ENCODE peak calls at places on chromosomes 11 and 22, in eight cellular contexts. K is kidney, W is heart left ventricle, N is sigmoid colon, H is AG04450, I is thoracic aorta, Z is transverse colon, C is fibroblast of lung. F is an unnamed sample.

GRCh38 chr22:25747245-25747944 is 5.4 kb downstream of the MYO18B start:
- DNase-seq in Z (peak; percentile 56), C (peak; percentile 99), N (no peak), I (peak; percentile 85), W (peak; percentile 66), K (peak; percentile 77), H (peak; percentile 36), F (peak; percentile 97)

GRCh38 chr22:24153353-24153752 is 27.9 kb upstream of the SUSD2 start:
- DNase-seq in H (no peak), K (no peak), C (peak; percentile 18), N (no peak), I (no peak), Z (peak; percentile 39), W (no peak), F (no peak)

GRCh38 chr11:86459682-86460460 is 85.2 kb downstream of the CCDC81 start:
- DNase-seq in H (peak; percentile 83), Z (no peak), I (peak; percentile 29), N (no peak), C (peak; percentile 95), W (peak; percentile 72), K (no peak), F (peak; percentile 46)

GRCh38 chr11:118689852-118690552 is 10.6 kb upstream of the TREH start:
- DNase-seq in I (peak; percentile 51), Z (peak; percentile 85), C (peak; percentile 84), N (peak; percentile 90), K (peak; percentile 99), H (peak; percentile 43), W (peak; percentile 96), F (peak; percentile 74)

GRCh38 chr11:72781313-72782080 is 12.3 kb downstream of the STARD10 start:
- DNase-seq in C (no peak), N (no peak), W (no peak), H (no peak), K (peak; percentile 86), I (no peak), Z (peak; percentile 64), F (no peak)

GRCh38 chr11:109132539-109132938 is 289.5 kb upstream of the C11orf87 start:
- DNase-seq in W (no peak), Z (no peak), I (no peak), H (no peak), N (no peak), K (no peak), C (no peak), F (no peak)

GRCh38 chr11:72353861-72354260 is 80.5 kb downstream of the CLPB start:
- DNase-seq in N (no peak), C (no peak), I (no peak), H (no peak), K (no peak), W (no peak), Z (no peak), F (no peak)

GRCh38 chr11:86395061-86395551 is 20.4 kb downstream of the CCDC81 start:
- DNase-seq in W (no peak), C (peak; percentile 52), K (peak; percentile 76), Z (no peak), N (no peak), H (no peak), I (no peak), F (no peak)

GRCh38 chr22:43066844-43067385 is 22.3 kb downstream of the TTLL1 start:
- DNase-seq in N (no peak), Z (no peak), C (peak; percentile 69), I (no peak), K (no peak), H (no peak), W (no peak), F (peak; percentile 28)

GRCh38 chr11:1485504-1485885 is 1.1 kb downstream of the MOB2 start:
- DNase-seq in H (no peak), N (peak; percentile 63), I (no peak), Z (no peak), C (no peak), W (no peak), K (peak; percentile 67), F (no peak)

GRCh38 chr11:116984589-116984988 is 113.6 kb downstream of the SIK3 start:
- DNase-seq in W (no peak), C (peak; percentile 99), Z (no peak), H (peak; percentile 89), K (no peak), N (no peak), I (no peak), F (peak; percentile 97)

GRCh38 chr22:24421428-24421931 is 5.9 kb upstream of the ADORA2A start:
- DNase-seq in I (no peak), W (no peak), Z (no peak), N (no peak), K (no peak), C (no peak), H (no peak), F (no peak)

GRCh38 chr11:111707039-111707690 is 59.0 kb downstream of the PPP2R1B start:
- DNase-seq in Z (no peak), K (no peak), I (no peak), N (peak; percentile 87), H (peak; percentile 74), W (no peak), C (peak; percentile 84), F (peak; percentile 27)

GRCh38 chr11:33452806-33453205 is 195.6 kb downstream of the HIPK3 start:
- DNase-seq in H (peak; percentile 65), K (no peak), I (no peak), C (peak; percentile 96), N (no peak), W (no peak), Z (no peak), F (peak; percentile 67)

GRCh38 chr11:83816572-83817187 is 530.5 kb upstream of the CCDC90B start:
- DNase-seq in K (no peak), W (no peak), N (no peak), I (no peak), C (peak; percentile 14), Z (no peak), H (no peak), F (no peak)

GRCh38 chr22:43385770-43386641 is 25.8 kb upstream of the MPPED1 start:
- DNase-seq in H (peak; percentile 36), N (peak; percentile 84), I (peak; percentile 11), K (peak; percentile 92), W (peak; percentile 90), C (peak; percentile 51), Z (peak; percentile 72), F (no peak)

GRCh38 chr11:96213500-96213899 is 129.5 kb downstream of the MAML2 start:
- DNase-seq in N (no peak), W (no peak), H (no peak), Z (no peak), I (no peak), K (no peak), C (peak; percentile 91), F (peak; percentile 68)

GRCh38 chr11:46119352-46120216 is 1.7 kb downstream of the PHF21A start:
- DNase-seq in Z (peak; percentile 59), W (peak; percentile 78), H (no peak), K (peak; percentile 80), N (peak; percentile 73), I (no peak), C (peak; percentile 77), F (peak; percentile 25)

GRCh38 chr22:38187413-38188212 is 6.0 kb upstream of the PLA2G6 start:
- DNase-seq in I (no peak), K (no peak), C (no peak), W (no peak), H (no peak), Z (no peak), N (no peak), F (no peak)

DNA sequence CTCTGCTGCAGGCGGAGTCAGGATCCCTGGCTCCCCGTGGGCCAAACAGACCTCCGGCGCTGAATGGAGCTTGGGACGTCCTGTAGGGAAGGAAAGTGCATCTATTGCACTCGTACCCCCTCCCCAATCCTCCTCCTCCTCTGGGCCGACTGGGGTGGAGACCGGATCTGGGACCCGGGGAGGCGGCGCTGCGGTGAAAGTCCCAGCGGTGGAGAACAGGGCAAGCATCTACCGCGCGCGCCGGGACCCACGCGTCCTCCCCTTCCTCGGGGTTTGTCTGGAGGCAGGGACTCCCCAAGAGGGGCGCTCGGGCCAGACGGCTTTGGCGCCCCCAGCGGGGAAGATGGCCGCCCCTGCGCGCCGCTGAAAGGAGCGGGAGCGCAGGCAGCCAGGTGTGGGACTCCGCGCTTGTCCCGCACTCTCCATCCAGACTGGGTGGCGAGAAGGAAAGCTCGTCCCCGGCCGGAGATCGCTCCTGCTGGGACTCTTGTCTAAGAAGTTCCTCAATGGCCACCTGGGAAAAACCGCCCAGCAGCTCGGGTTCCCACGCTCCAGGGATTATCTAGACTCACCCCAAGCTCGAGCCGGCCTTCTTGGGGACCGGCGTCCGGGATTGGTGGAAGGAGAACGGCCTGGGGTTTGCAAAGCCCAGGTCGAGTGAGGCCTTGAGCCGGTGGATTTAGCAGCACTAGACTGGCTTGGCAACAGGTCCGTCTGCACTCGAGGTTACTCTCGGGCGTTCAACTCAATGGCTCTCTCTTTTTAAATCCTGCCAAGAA is 718 bp downstream of the FADS2 start:
- DNase-seq in Z (no peak), H (no peak), W (peak; percentile 76), N (peak; percentile 74), K (peak; percentile 81), I (no peak), C (peak; percentile 36), F (no peak)
- TF ChIP-seq CTCF in Z (no peak), H (peak; percentile 62), W (peak; percentile 62), N (no peak), K (no peak), I (peak; percentile 43), C (peak; percentile 50), F (peak; percentile 48)

GRCh38 chr22:46055176-46055850 is 78.4 kb upstream of the WNT7B start:
- DNase-seq in N (peak; percentile 83), I (no peak), H (no peak), K (peak; percentile 90), W (no peak), Z (peak; percentile 79), C (peak; percentile 67), F (no peak)
- H3K4me3 ChIP-seq in N (peak overlapping the region; percentile 79), I (peak overlapping the region; percentile 80), H (peak overlapping the region; percentile 2), K (peak overlapping the region; percentile 68), W (peak overlapping the region; percentile 80), Z (peak overlapping the region; percentile 66), C (peak overlapping the region; percentile 70), F (peak overlapping the region; percentile 75)

GRCh38 chr22:45163417-45164216 is at the start of gene NUP50:
- DNase-seq in C (peak; percentile 93), N (peak; percentile 97), H (peak; percentile 94), I (peak; percentile 77), W (peak; percentile 99), Z (peak; percentile 97), K (peak; percentile 98), F (peak; percentile 75)
- TF ChIP-seq CTCF in C (no peak), N (no peak), H (no peak), I (no peak), W (peak; percentile 14), Z (peak; percentile 11), K (peak; percentile 1), F (peak; percentile 3)

GRCh38 chr11:128903248-128904041 is 12.3 kb downstream of the KCNJ5 start:
- DNase-seq in Z (peak; percentile 30), I (no peak), C (peak; percentile 91), W (peak; percentile 76), H (no peak), K (peak; percentile 77), N (no peak), F (no peak)

GRCh38 chr11:128904303-128904871 is 13.2 kb downstream of the KCNJ5 start:
- DNase-seq in W (no peak), I (no peak), Z (no peak), N (no peak), H (no peak), K (peak; percentile 68), C (no peak), F (no peak)

GRCh38 chr11:128904872-128905344 is 13.8 kb downstream of the KCNJ5 start:
- DNase-seq in W (peak; percentile 74), H (no peak), I (no peak), C (peak; percentile 68), K (no peak), Z (peak; percentile 55), N (no peak), F (no peak)

GRCh38 chr11:128906185-128907065 is 15.3 kb downstream of the KCNJ5 start:
- DNase-seq in H (no peak), C (no peak), N (no peak), I (no peak), K (peak; percentile 32), Z (no peak), W (no peak), F (no peak)

GRCh38 chr11:128905345-128906184 is 14.4 kb downstream of the KCNJ5 start:
- DNase-seq in H (no peak), C (peak; percentile 56), W (peak; percentile 71), Z (peak; percentile 43), K (peak; percentile 89), N (no peak), I (no peak), F (no peak)
- H3K4me3 ChIP-seq in H (peak overlapping the region; percentile 60), C (peak overlapping the region; percentile 64), W (peak overlapping the region; percentile 69), Z (peak overlapping the region; percentile 45), K (peak overlapping the region; percentile 52), N (peak overlapping the region; percentile 61), I (peak overlapping the region; percentile 90), F (peak overlapping the region; percentile 62)

F was measured in AG09309.